ENCODE peak calls at places on chromosomes 11 and 22, in seven cellular contexts. One of them, this sample, is unnamed.

GRCh38 chr11:56890584-56891305 is 98.0 kb upstream of the OR5AK2 start:
- DNase-seq in AG09319: no peak
- DNase-seq in cardiac fibroblast: no peak
- DNase-seq in ovary: no peak
- DNase-seq in WTC11: no peak
- DNase-seq in BJ: no peak
- DNase-seq in GM13977: no peak
- DNase-seq in this sample: no peak

GRCh38 chr11:43927070-43927469 is 15.4 kb upstream of the C11orf96 start:
- DNase-seq in AG09319: no peak
- DNase-seq in cardiac fibroblast: no peak
- DNase-seq in ovary: no peak
- DNase-seq in WTC11: no peak
- DNase-seq in BJ: no peak
- DNase-seq in GM13977: no peak
- DNase-seq in this sample: no peak

GRCh38 chr11:125072210-125072960 is 9.3 kb downstream of the SLC37A2 start:
- DNase-seq in AG09319: no peak
- DNase-seq in cardiac fibroblast: no peak
- DNase-seq in ovary: no peak
- DNase-seq in WTC11: no peak
- DNase-seq in BJ: no peak
- DNase-seq in GM13977: peak
- DNase-seq in this sample: peak

GRCh38 chr11:6553634-6554033 is 49.8 kb downstream of the RRP8 start:
- DNase-seq in AG09319: no peak
- DNase-seq in cardiac fibroblast: no peak
- DNase-seq in ovary: no peak
- DNase-seq in WTC11: no peak
- DNase-seq in BJ: no peak
- DNase-seq in GM13977: no peak
- DNase-seq in this sample: no peak

GRCh38 chr11:111910637-111911562 is 670 bp downstream of the CRYAB start:
- DNase-seq in AG09319: no peak
- DNase-seq in cardiac fibroblast: peak
- DNase-seq in ovary: no peak
- DNase-seq in WTC11: no peak
- DNase-seq in BJ: no peak
- DNase-seq in GM13977: no peak
- DNase-seq in this sample: no peak

GRCh38 chr11:108871152-108871551 is 206.3 kb downstream of the DDX10 start:
- DNase-seq in AG09319: peak
- DNase-seq in cardiac fibroblast: peak
- DNase-seq in ovary: peak
- DNase-seq in WTC11: peak
- DNase-seq in BJ: no peak
- DNase-seq in GM13977: no peak
- DNase-seq in this sample: peak

GRCh38 chr22:30828187-30829155 is 133.8 kb downstream of the OSBP2 start:
- DNase-seq in AG09319: no peak
- DNase-seq in cardiac fibroblast: no peak
- DNase-seq in ovary: no peak
- DNase-seq in WTC11: no peak
- DNase-seq in BJ: no peak
- DNase-seq in GM13977: peak
- DNase-seq in this sample: no peak

GRCh38 chr22:31585161-31585859 is 76.7 kb downstream of the PISD start:
- DNase-seq in AG09319: peak
- DNase-seq in cardiac fibroblast: peak
- DNase-seq in ovary: no peak
- DNase-seq in WTC11: no peak
- DNase-seq in BJ: no peak
- DNase-seq in GM13977: no peak
- DNase-seq in this sample: no peak

GRCh38 chr11:113675003-113675471 is 31.1 kb downstream of the TMPRSS5 start:
- DNase-seq in AG09319: no peak
- DNase-seq in cardiac fibroblast: peak
- DNase-seq in ovary: no peak
- DNase-seq in WTC11: no peak
- DNase-seq in BJ: peak
- DNase-seq in GM13977: peak
- DNase-seq in this sample: peak

DNA sequence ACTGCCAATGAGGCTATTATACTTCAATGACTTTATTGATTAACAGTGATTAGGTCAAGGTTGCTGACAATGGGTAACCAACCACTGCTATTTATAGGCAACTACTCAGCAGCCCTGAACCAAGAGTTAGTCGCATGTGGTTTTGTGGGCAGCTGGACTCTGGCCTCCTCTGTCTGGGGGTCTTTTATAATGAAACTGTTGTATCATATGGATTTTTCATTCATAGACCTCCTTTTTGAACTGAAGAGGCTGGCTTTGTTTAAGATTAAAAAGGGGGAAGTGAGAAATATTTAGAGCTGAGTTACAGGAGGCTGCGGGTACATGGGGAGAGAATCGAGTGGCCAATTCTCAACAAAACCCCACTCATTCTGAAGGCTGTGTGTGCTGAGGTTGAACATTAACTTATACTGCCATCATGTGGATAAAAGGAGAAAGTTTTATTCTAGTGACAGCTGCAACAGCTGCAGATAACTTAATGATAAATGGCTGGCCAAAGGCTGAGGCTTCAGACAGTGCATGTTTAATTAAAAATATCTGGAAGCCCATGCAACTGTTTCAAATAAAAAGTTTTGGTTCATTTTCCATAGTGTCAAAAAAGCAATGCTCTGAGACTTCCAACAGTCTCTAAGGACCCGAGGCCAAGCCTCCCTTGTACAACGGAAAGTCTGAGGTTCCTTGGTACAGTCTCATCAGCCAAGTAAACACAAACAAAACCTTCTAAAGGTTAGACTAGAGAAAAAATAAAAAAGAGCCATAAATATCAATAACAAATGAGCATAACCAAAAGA is 682.6 kb downstream of the KCNA4 start:
- DNase-seq in AG09319: no peak
- DNase-seq in cardiac fibroblast: peak
- DNase-seq in ovary: no peak
- DNase-seq in WTC11: no peak
- DNase-seq in BJ: no peak
- DNase-seq in GM13977: peak
- DNase-seq in this sample: peak
- TF ChIP-seq CTCF in AG09319: peak
- TF ChIP-seq CTCF in cardiac fibroblast: peak
- TF ChIP-seq CTCF in ovary: no peak
- TF ChIP-seq CTCF in WTC11: peak
- TF ChIP-seq CTCF in BJ: peak
- TF ChIP-seq CTCF in GM13977: peak
- TF ChIP-seq CTCF in this sample: peak

GRCh38 chr11:82980947-82981346 is 79.4 kb downstream of the DDIAS start:
- DNase-seq in AG09319: no peak
- DNase-seq in cardiac fibroblast: no peak
- DNase-seq in ovary: no peak
- DNase-seq in WTC11: no peak
- DNase-seq in BJ: no peak
- DNase-seq in GM13977: no peak
- DNase-seq in this sample: no peak
- TF ChIP-seq CTCF in AG09319: no peak
- TF ChIP-seq CTCF in cardiac fibroblast: no peak
- TF ChIP-seq CTCF in ovary: no peak
- TF ChIP-seq CTCF in WTC11: no peak
- TF ChIP-seq CTCF in BJ: no peak
- TF ChIP-seq CTCF in GM13977: no peak
- TF ChIP-seq CTCF in this sample: no peak

DNA sequence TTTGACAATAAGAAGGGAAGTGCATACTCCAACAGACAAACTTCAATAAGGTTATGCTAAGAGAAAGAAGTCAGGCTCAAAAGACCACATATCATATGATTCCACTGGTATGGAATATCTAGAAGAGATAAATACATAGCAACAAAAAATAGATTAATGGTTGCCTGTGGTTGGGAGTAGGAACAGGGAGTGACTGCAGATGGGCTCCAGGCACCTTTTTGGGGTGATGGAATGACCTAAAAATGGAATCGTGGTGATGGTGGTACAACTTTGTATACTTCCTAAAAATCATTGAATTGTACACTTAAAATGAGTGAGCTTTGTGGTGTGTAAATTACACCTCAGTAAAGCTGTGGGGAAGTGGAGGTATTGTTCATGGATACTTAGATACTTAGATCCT is 29.0 kb upstream of the RAG2 start:
- DNase-seq in AG09319: no peak
- DNase-seq in cardiac fibroblast: no peak
- DNase-seq in ovary: no peak
- DNase-seq in WTC11: no peak
- DNase-seq in BJ: no peak
- DNase-seq in GM13977: no peak
- DNase-seq in this sample: no peak
- TF ChIP-seq CTCF in AG09319: no peak
- TF ChIP-seq CTCF in cardiac fibroblast: no peak
- TF ChIP-seq CTCF in ovary: no peak
- TF ChIP-seq CTCF in WTC11: no peak
- TF ChIP-seq CTCF in BJ: no peak
- TF ChIP-seq CTCF in GM13977: no peak
- TF ChIP-seq CTCF in this sample: no peak

DNA sequence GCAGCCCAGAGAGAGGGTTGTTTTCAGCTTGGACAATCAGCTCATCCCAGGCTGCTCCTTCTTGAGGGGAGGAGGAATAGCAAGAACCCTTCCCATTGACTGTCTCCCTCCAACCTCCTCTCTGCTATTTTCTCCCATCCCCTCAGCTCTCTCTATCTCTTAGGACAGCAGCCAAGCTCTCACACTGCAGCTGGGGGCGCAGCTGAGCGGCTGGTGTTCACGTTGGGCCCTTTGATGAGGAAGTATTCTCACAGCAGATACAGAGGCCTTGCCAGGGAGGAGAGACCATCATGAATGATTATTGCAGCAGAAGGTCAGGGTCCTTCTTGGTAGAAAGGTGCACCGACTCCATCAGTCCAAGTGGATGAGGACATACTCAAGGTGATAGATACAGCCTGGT is 26.5 kb upstream of the CADM1 start:
- DNase-seq in AG09319: no peak
- DNase-seq in cardiac fibroblast: no peak
- DNase-seq in ovary: no peak
- DNase-seq in WTC11: peak
- DNase-seq in BJ: no peak
- DNase-seq in GM13977: no peak
- DNase-seq in this sample: peak
- TF ChIP-seq CTCF in AG09319: no peak
- TF ChIP-seq CTCF in cardiac fibroblast: no peak
- TF ChIP-seq CTCF in ovary: no peak
- TF ChIP-seq CTCF in WTC11: peak
- TF ChIP-seq CTCF in BJ: no peak
- TF ChIP-seq CTCF in GM13977: peak
- TF ChIP-seq CTCF in this sample: peak

DNA sequence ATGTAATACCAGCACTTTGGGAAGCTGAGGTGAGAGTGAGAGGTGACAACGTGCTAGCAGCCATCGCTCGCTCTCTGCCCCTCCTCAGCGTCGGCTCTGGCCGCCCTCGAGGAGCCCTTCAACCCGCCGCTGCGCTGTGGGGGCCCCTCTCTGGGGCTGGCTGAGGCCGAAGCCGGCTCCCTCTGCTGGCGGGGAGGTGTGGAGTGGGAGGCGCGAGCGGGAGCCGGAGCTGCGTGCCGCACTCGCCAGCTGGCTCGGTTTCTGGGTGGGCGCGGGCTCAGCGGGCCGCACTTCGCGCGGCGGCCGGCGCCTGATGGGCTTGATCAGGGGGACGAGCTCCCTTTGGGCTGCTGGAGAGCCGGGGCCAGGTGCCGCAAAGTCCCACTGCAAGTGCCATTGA is 98.9 kb upstream of the UBASH3B start:
- DNase-seq in AG09319: no peak
- DNase-seq in cardiac fibroblast: peak
- DNase-seq in ovary: peak
- DNase-seq in WTC11: peak
- DNase-seq in BJ: no peak
- DNase-seq in GM13977: no peak
- DNase-seq in this sample: peak
- TF ChIP-seq CTCF in AG09319: peak
- TF ChIP-seq CTCF in cardiac fibroblast: peak
- TF ChIP-seq CTCF in ovary: no peak
- TF ChIP-seq CTCF in WTC11: no peak
- TF ChIP-seq CTCF in BJ: peak
- TF ChIP-seq CTCF in GM13977: no peak
- TF ChIP-seq CTCF in this sample: peak

DNA sequence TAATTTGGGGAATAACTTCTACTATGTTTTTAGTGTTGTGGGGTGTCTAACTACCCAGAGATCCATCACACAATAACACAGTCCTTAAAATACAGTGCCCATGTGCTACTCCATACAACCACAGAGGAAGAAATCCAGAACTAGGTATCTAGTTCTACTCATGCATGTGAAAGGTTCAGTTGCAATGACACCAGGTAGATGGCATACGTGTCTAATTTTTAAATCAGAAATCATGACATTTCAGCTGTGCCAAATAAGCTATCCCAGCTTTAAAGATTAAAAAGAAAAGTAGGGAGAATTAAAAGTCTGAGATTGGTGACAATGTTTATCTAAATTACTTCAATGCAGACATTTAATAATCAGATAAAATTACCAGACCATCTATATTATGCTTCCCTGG is 122.2 kb downstream of the CD44 start:
- DNase-seq in AG09319: no peak
- DNase-seq in cardiac fibroblast: no peak
- DNase-seq in ovary: no peak
- DNase-seq in WTC11: no peak
- DNase-seq in BJ: no peak
- DNase-seq in GM13977: no peak
- DNase-seq in this sample: no peak
- TF ChIP-seq CTCF in AG09319: no peak
- TF ChIP-seq CTCF in cardiac fibroblast: no peak
- TF ChIP-seq CTCF in ovary: no peak
- TF ChIP-seq CTCF in WTC11: no peak
- TF ChIP-seq CTCF in BJ: no peak
- TF ChIP-seq CTCF in GM13977: no peak
- TF ChIP-seq CTCF in this sample: no peak

GRCh38 chr11:115135936-115136335 is 368.3 kb downstream of the CADM1 start:
- DNase-seq in AG09319: no peak
- DNase-seq in cardiac fibroblast: no peak
- DNase-seq in ovary: no peak
- DNase-seq in WTC11: no peak
- DNase-seq in BJ: no peak
- DNase-seq in GM13977: no peak
- DNase-seq in this sample: no peak
- TF ChIP-seq CTCF in AG09319: no peak
- TF ChIP-seq CTCF in cardiac fibroblast: no peak
- TF ChIP-seq CTCF in ovary: no peak
- TF ChIP-seq CTCF in WTC11: no peak
- TF ChIP-seq CTCF in BJ: no peak
- TF ChIP-seq CTCF in GM13977: no peak
- TF ChIP-seq CTCF in this sample: no peak

DNA sequence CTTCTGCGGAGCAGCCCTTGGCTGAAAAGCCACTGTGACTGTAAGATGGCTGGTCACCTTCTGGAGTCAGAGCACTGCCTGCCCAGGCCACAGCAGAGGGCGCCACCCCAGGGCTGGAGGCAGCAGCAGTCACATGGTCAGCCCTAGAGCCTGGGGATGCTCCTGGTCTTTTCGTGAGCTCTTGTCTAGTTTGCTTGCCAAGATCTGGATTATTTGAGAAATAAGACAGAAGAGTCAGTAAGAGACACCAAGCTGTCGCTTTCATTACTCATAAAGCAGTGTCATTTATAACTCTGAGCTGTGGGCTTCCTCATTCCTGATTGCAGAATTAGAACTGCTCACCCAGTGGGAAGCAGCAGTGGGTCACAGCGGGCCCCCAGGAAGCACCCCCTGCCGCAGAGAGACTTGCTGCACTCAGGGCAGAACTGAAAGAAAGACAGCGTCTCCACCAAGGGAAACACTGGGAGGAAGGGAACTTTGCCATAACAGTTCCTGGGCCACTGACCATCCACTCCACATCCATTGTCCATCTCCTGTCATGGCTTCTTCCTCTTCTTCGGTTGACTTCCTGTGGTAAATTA is 56.7 kb downstream of the PPP6R2 start:
- DNase-seq in AG09319: no peak
- DNase-seq in cardiac fibroblast: peak
- DNase-seq in ovary: no peak
- DNase-seq in WTC11: peak
- DNase-seq in BJ: peak
- DNase-seq in GM13977: peak
- DNase-seq in this sample: peak
- TF ChIP-seq CTCF in AG09319: peak
- TF ChIP-seq CTCF in cardiac fibroblast: peak
- TF ChIP-seq CTCF in ovary: no peak
- TF ChIP-seq CTCF in WTC11: no peak
- TF ChIP-seq CTCF in BJ: peak
- TF ChIP-seq CTCF in GM13977: peak
- TF ChIP-seq CTCF in this sample: peak

This sample was measured in endodermal cell.